ENCODE peak calls at places on chromosomes 5 and 9, in six cellular contexts. D is EL, I is bronchial epithelial cell, X is SW 1271, V is posterior cingulate gyrus, S is IMR-90. F is an unnamed sample.

GRCh38 chr9:122248448-122248865 is 16.2 kb downstream of the RBM18 start:
- DNase-seq in V (no peak), S (no peak), X (no peak), D (no peak), I (peak), F (no peak)

GRCh38 chr9:75889977-75890540 is 414 bp upstream of the PCSK5 start:
- DNase-seq in S (peak), X (peak), V (peak), D (peak), I (peak), F (peak)

GRCh38 chr9:125446581-125447094 is 185.0 kb downstream of the GAPVD1 start:
- DNase-seq in V (no peak), X (no peak), D (no peak), S (no peak), I (no peak), F (no peak)

GRCh38 chr9:91047529-91047928 is 245.9 kb downstream of the SYK start:
- DNase-seq in V (no peak), X (no peak), D (peak), S (no peak), I (no peak), F (no peak)

GRCh38 chr5:59596586-59597348 is 296.8 kb downstream of the PDE4D start:
- DNase-seq in V (no peak), D (peak), X (peak), I (peak), S (peak), F (no peak)

GRCh38 chr5:95564450-95564849 is 9.5 kb downstream of the ARSK start:
- DNase-seq in V (no peak), S (no peak), D (no peak), I (no peak), X (no peak), F (no peak)

GRCh38 chr9:93620881-93621820 is 44.8 kb downstream of the PHF2 start:
- DNase-seq in V (no peak), X (no peak), I (no peak), D (no peak), S (no peak), F (no peak)

GRCh38 chr5:149445739-149446369 is 66.8 kb upstream of the IL17B start:
- DNase-seq in D (peak), V (no peak), I (peak), X (no peak), S (peak), F (no peak)

GRCh38 chr9:84512493-84512892 is 157.0 kb upstream of the NTRK2 start:
- DNase-seq in I (peak), V (no peak), S (no peak), X (no peak), D (no peak), F (no peak)

GRCh38 chr9:107768224-107768623 is 278.7 kb upstream of the KLF4 start:
- DNase-seq in I (no peak), X (no peak), D (no peak), V (no peak), S (no peak), F (peak)

GRCh38 chr9:112002131-112002846 is 105.7 kb downstream of the UGCG start:
- DNase-seq in S (no peak), V (no peak), D (no peak), X (no peak), I (no peak), F (no peak)

GRCh38 chr5:26889810-26890209 is 148.6 kb downstream of the CDH9 start:
- DNase-seq in X (no peak), S (no peak), V (no peak), I (no peak), D (no peak), F (no peak)

GRCh38 chr5:9507974-9508373 is 37.9 kb downstream of the SEMA5A start:
- DNase-seq in S (peak), I (no peak), V (no peak), X (no peak), D (peak), F (no peak)

GRCh38 chr9:38087934-38088925 is 19.2 kb upstream of the SHB start:
- DNase-seq in I (peak), D (peak), V (peak), X (peak), S (peak), F (peak)

GRCh38 chr5:79263290-79263689 is 27.4 kb downstream of the JMY start:
- DNase-seq in S (no peak), X (no peak), I (no peak), V (no peak), D (no peak), F (no peak)

GRCh38 chr9:113682297-113682771 is 193.8 kb upstream of the ZNF618 start:
- DNase-seq in V (peak), D (peak), S (peak), I (peak), X (peak), F (peak)

GRCh38 chr9:94175669-94176068 is 83.4 kb upstream of the ZNF169 start:
- DNase-seq in D (no peak), X (no peak), I (no peak), V (no peak), S (peak), F (no peak)

GRCh38 chr5:55440188-55440646 is 94.5 kb downstream of the PLPP1 start:
- DNase-seq in X (no peak), V (no peak), S (peak), I (no peak), D (peak), F (no peak)

GRCh38 chr9:127977877-127978647 is 2.7 kb downstream of the EEIG1 start:
- DNase-seq in I (no peak), V (no peak), S (peak), X (no peak), D (peak), F (peak)

GRCh38 chr9:37198034-37198718 is 77.8 kb downstream of the ZCCHC7 start:
- DNase-seq in D (no peak), S (no peak), I (no peak), V (no peak), X (no peak), F (no peak)

GRCh38 chr9:122642226-122642625 is 15.2 kb downstream of the OR1B1 start:
- DNase-seq in D (peak), X (no peak), V (no peak), I (peak), S (no peak), F (no peak)

GRCh38 chr9:135277219-135278201 is 190.0 kb downstream of the OLFM1 start:
- DNase-seq in X (no peak), I (no peak), S (no peak), D (no peak), V (no peak), F (no peak)

F was measured in right cardiac atrium.